ENCODE peak calls at places on chromosomes 11 and 22, in nine cellular contexts. F, S, Z, L, W, N, P, V and B are unnamed samples.

GRCh38 chr11:64854534-64855502 is 10.4 kb upstream of the CDC42BPG start:
- DNase-seq in F (peak; percentile 89), S (no peak), Z (peak; percentile 97), L (peak; percentile 95), W (peak; percentile 60), N (peak; percentile 84), P (no peak), V (peak; percentile 83), B (no peak)

GRCh38 chr11:99739464-99740089 is 718.8 kb downstream of the CNTN5 start:
- DNase-seq in F (no peak), S (peak; percentile 40), Z (peak; percentile 32), L (peak; percentile 71), W (peak; percentile 3), N (no peak), P (no peak), V (no peak), B (no peak)

GRCh38 chr11:70625921-70626518 is 227.7 kb downstream of the CTTN start:
- DNase-seq in F (no peak), S (no peak), Z (no peak), L (no peak), W (no peak), N (no peak), P (no peak), V (no peak), B (no peak)

GRCh38 chr22:49296561-49296960 is 531.1 kb downstream of the BRD1 start:
- DNase-seq in F (no peak), S (no peak), Z (no peak), L (no peak), W (no peak), N (no peak), P (no peak), V (no peak), B (no peak)

GRCh38 chr11:61897387-61898246 is 6.3 kb upstream of the FADS3 start:
- DNase-seq in F (peak; percentile 83), S (peak; percentile 76), Z (peak; percentile 72), L (peak; percentile 69), W (no peak), N (no peak), P (no peak), V (peak; percentile 73), B (no peak)

GRCh38 chr11:59181746-59182456 is 10.0 kb downstream of the DTX4 start:
- DNase-seq in F (no peak), S (no peak), Z (no peak), L (no peak), W (no peak), N (no peak), P (no peak), V (no peak), B (no peak)

GRCh38 chr11:88508808-88509581 is 171.5 kb upstream of the CTSC start:
- DNase-seq in F (peak; percentile 18), S (no peak), Z (peak; percentile 10), L (peak; percentile 24), W (no peak), N (no peak), P (no peak), V (no peak), B (no peak)

GRCh38 chr11:117410861-117411725 is 83.4 kb downstream of the CEP164 start:
- DNase-seq in F (no peak), S (no peak), Z (no peak), L (no peak), W (no peak), N (no peak), P (no peak), V (no peak), B (no peak)

GRCh38 chr22:36510966-36511881 is 4.4 kb upstream of the FOXRED2 start:
- DNase-seq in F (peak; percentile 48), S (peak; percentile 60), Z (peak; percentile 55), L (peak; percentile 67), W (peak; percentile 24), N (no peak), P (no peak), V (no peak), B (no peak)

GRCh38 chr11:117221775-117222517 is 9.9 kb downstream of the PCSK7 start:
- DNase-seq in F (peak; percentile 66), S (no peak), Z (no peak), L (peak; percentile 71), W (no peak), N (no peak), P (no peak), V (peak; percentile 71), B (no peak)

GRCh38 chr11:37812281-37812880 is 1214.3 kb upstream of the RAG2 start:
- DNase-seq in F (no peak), S (no peak), Z (no peak), L (no peak), W (no peak), N (no peak), P (no peak), V (no peak), B (no peak)

GRCh38 chr22:17969732-17970131 is 54.6 kb downstream of the MICAL3 start:
- DNase-seq in F (no peak), S (no peak), Z (peak; percentile 89), L (peak; percentile 96), W (peak; percentile 94), N (no peak), P (no peak), V (no peak), B (no peak)

GRCh38 chr11:2137202-2138071 is 1.8 kb downstream of the IGF2 start:
- DNase-seq in F (peak; percentile 32), S (no peak), Z (peak; percentile 76), L (peak; percentile 73), W (peak; percentile 37), N (no peak), P (no peak), V (peak; percentile 83), B (no peak)

GRCh38 chr11:122664188-122664587 is 8.7 kb downstream of the UBASH3B start:
- DNase-seq in F (no peak), S (no peak), Z (no peak), L (no peak), W (no peak), N (no peak), P (no peak), V (no peak), B (no peak)

GRCh38 chr11:102328748-102329147 is 11.5 kb downstream of the BIRC3 start:
- DNase-seq in F (no peak), S (no peak), Z (no peak), L (no peak), W (no peak), N (no peak), P (no peak), V (no peak), B (no peak)

GRCh38 chr11:96055706-96056387 is 131.9 kb upstream of the MTMR2 start:
- DNase-seq in F (no peak), S (no peak), Z (no peak), L (peak; percentile 68), W (no peak), N (no peak), P (no peak), V (no peak), B (no peak)

DNA sequence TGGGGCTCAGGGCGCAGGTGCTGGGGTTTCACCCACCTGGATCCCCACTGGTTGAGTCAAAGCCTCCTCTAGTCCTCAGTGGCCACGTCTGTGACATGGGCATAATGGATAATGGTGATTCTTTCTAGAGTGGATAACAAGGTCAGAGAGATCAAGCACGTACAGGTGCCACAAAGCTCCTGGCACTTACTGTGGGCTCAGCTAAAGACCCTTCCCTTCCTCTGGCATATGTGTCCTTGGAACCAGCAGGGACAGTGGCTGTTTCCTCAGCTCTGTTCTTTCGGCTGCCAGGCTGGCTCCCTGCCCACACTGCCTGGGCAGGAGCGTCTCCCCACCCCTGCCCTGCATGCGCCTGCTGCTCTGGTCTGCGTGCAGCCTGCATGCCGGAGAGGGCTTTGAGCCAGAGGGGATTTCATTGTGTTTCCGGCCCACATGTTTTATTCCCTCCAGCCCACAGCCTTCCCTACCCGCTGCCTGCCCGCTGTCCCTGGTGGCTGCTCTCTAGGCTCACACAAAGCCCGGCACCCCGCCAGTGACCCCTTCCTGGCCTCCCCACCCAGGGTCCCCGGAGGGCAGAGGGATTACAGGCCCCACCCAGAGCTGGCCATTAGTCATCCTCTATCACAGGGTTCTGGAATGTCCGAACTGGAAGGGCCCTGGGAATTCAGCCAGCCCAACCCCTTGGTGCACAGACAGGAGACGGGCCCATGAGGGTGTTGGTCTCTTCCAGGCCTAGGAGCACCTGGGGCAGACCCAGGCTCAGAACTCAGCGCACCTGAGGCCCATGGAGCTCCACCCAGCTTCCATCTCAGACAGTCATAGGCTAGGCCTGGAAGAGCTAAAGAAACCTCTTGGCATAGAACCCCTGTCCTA is 55.3 kb upstream of the GCAT start:
- DNase-seq in F (peak; percentile 85), S (no peak), Z (peak; percentile 94), L (peak; percentile 98), W (peak; percentile 47), N (peak; percentile 96), P (no peak), V (peak; percentile 92), B (no peak)
- H3K4me3 ChIP-seq in F (no peak overlapping the region), S (no peak overlapping the region), Z (peak overlapping the region; percentile 19), L (no peak overlapping the region), W (no peak overlapping the region), N (no peak overlapping the region), P (no peak overlapping the region), V (peak overlapping the region; percentile 11), B (no peak overlapping the region)

GRCh38 chr11:104873252-104873651 is 25.0 kb downstream of the CASP12 start:
- DNase-seq in F (no peak), S (no peak), Z (no peak), L (no peak), W (no peak), N (no peak), P (no peak), V (no peak), B (no peak)
- TF ChIP-seq CTCF in F (no peak), S (peak; percentile 28), Z (no peak), L (peak; percentile 4), W (peak; percentile 9), N (peak; percentile 16), P (peak; percentile 31), V (no peak), B (peak; percentile 43)

GRCh38 chr11:47183031-47183856 is 3.0 kb downstream of the PACSIN3 start:
- DNase-seq in F (no peak), S (no peak), Z (no peak), L (no peak), W (no peak), N (no peak), P (no peak), V (peak; percentile 60), B (no peak)
- H3K4me3 ChIP-seq in F (no peak overlapping the region), S (no peak overlapping the region), Z (no peak overlapping the region), L (no peak overlapping the region), W (no peak overlapping the region), N (no peak overlapping the region), P (no peak overlapping the region), V (peak overlapping the region; percentile 63), B (no peak overlapping the region)

GRCh38 chr11:35558468-35558867 is 33.1 kb upstream of the PAMR1 start:
- DNase-seq in F (no peak), S (no peak), Z (no peak), L (no peak), W (no peak), N (no peak), P (no peak), V (peak; percentile 30), B (no peak)

GRCh38 chr11:35555238-35555887 is 29.9 kb upstream of the PAMR1 start:
- DNase-seq in F (no peak), S (no peak), Z (no peak), L (peak; percentile 70), W (no peak), N (no peak), P (no peak), V (no peak), B (no peak)

GRCh38 chr11:35553831-35554230 is 28.4 kb upstream of the PAMR1 start:
- DNase-seq in F (no peak), S (no peak), Z (peak; percentile 2), L (peak; percentile 89), W (peak; percentile 90), N (no peak), P (no peak), V (peak; percentile 16), B (no peak)

GRCh38 chr11:35553021-35553420 is 27.6 kb upstream of the PAMR1 start:
- DNase-seq in F (no peak), S (no peak), Z (no peak), L (peak; percentile 45), W (no peak), N (no peak), P (no peak), V (no peak), B (no peak)

GRCh38 chr11:35554491-35555237 is 29.2 kb upstream of the PAMR1 start:
- DNase-seq in F (no peak), S (no peak), Z (peak; percentile 8), L (peak; percentile 64), W (no peak), N (no peak), P (no peak), V (no peak), B (no peak)
- TF ChIP-seq CTCF in F (no peak), S (no peak), Z (peak; percentile 10), L (peak; percentile 50), W (peak; percentile 59), N (peak; percentile 50), P (peak; percentile 2), V (no peak), B (peak; percentile 33)